ENCODE peak calls at places on chromosomes 3 and 15, in ten cellular contexts. C is transverse colon, E is T follicular helper cell, G is hepatic stellate cell, I is skeletal muscle cell, N is neural crest cell, T is NCI-H1092, H is HT-29, V is nucleus accumbens, U is heart right ventricle. J is an unnamed sample.

GRCh38 chr15:92909131-92909781 is 9.1 kb downstream of the CHD2 start:
- DNase-seq in V (no peak), H (no peak), I (no peak), E (no peak), C (no peak), T (no peak), N (no peak), G (peak), U (no peak), J (no peak)

GRCh38 chr15:48721061-48721810 is 75.7 kb upstream of the FBN1 start:
- DNase-seq in U (no peak), G (no peak), C (no peak), N (no peak), E (no peak), T (no peak), V (no peak), H (no peak), I (no peak), J (no peak)

GRCh38 chr3:177459397-177459796 is 262.1 kb upstream of the TBL1XR1 start:
- DNase-seq in I (peak), T (no peak), V (no peak), G (peak), N (no peak), H (no peak), E (no peak), C (no peak), U (no peak), J (no peak)

GRCh38 chr3:128579927-128580326 is 70.7 kb downstream of the RPN1 start:
- DNase-seq in N (no peak), C (no peak), V (no peak), G (no peak), E (no peak), T (no peak), H (no peak), I (no peak), U (no peak), J (no peak)

GRCh38 chr15:72591361-72591760 is 63.1 kb upstream of the GOLGA6B start:
- DNase-seq in U (no peak), G (peak), T (no peak), H (no peak), C (no peak), V (no peak), N (no peak), E (no peak), I (peak), J (no peak)

GRCh38 chr3:141385386-141386079 is 17.2 kb downstream of the ZBTB38 start:
- DNase-seq in H (no peak), I (no peak), N (no peak), T (no peak), E (no peak), C (no peak), V (no peak), G (no peak), U (no peak), J (no peak)

GRCh38 chr3:183328823-183329222 is 75.8 kb downstream of the B3GNT5 start:
- DNase-seq in C (no peak), E (no peak), G (no peak), H (no peak), V (no peak), T (no peak), N (no peak), I (no peak), U (no peak), J (no peak)

GRCh38 chr3:183275418-183275817 is 22.4 kb downstream of the B3GNT5 start:
- DNase-seq in E (no peak), U (no peak), N (no peak), V (no peak), C (no peak), T (no peak), G (no peak), H (peak), I (peak), J (no peak)

GRCh38 chr3:135927170-135927569 is 38.4 kb upstream of the PPP2R3A start:
- DNase-seq in H (no peak), I (no peak), C (no peak), G (no peak), T (no peak), V (no peak), U (no peak), N (no peak), E (no peak), J (no peak)

GRCh38 chr3:134333522-134334181 is 40.6 kb downstream of the AMOTL2 start:
- DNase-seq in N (no peak), V (no peak), G (peak), C (no peak), I (peak), U (no peak), H (no peak), E (no peak), T (no peak), J (no peak)

GRCh38 chr3:65238652-65239051 is 550.9 kb upstream of the ADAMTS9 start:
- DNase-seq in G (no peak), E (no peak), H (no peak), T (no peak), I (no peak), C (no peak), N (no peak), V (no peak), U (no peak), J (no peak)

GRCh38 chr3:181264491-181264890 is 275.0 kb upstream of the DNAJC19 start:
- DNase-seq in N (no peak), C (no peak), T (no peak), H (no peak), U (no peak), V (no peak), G (no peak), E (no peak), I (no peak), J (no peak)

GRCh38 chr3:18841422-18842343 is 306.6 kb upstream of the KCNH8 start:
- DNase-seq in E (no peak), V (no peak), G (no peak), I (peak), H (no peak), U (no peak), C (no peak), N (no peak), T (no peak), J (no peak)

GRCh38 chr3:60323651-60324050 is 927.6 kb downstream of the FHIT start:
- DNase-seq in E (no peak), T (no peak), U (no peak), N (no peak), I (no peak), G (no peak), V (no peak), H (no peak), C (no peak), J (no peak)

GRCh38 chr3:30554317-30554690 is 52.1 kb upstream of the TGFBR2 start:
- DNase-seq in U (no peak), N (no peak), G (no peak), T (no peak), E (no peak), H (no peak), I (no peak), C (no peak), V (no peak), J (no peak)

GRCh38 chr15:88627463-88627862 is 6.3 kb downstream of the AEN start:
- DNase-seq in T (no peak), H (no peak), U (no peak), N (no peak), C (peak), E (peak), V (no peak), G (no peak), I (no peak), J (peak)

GRCh38 chr3:126807795-126808194 is 103.8 kb downstream of the CHCHD6 start:
- DNase-seq in C (no peak), T (no peak), I (no peak), N (no peak), G (no peak), E (no peak), V (no peak), H (no peak), U (no peak), J (no peak)

GRCh38 chr3:120418866-120419490 is 31.8 kb downstream of the FSTL1 start:
- DNase-seq in V (peak), G (no peak), H (peak), U (peak), I (no peak), C (peak), E (no peak), T (peak), N (no peak), J (peak)

GRCh38 chr15:97841558-97841957 is 118.9 kb upstream of the ARRDC4 start:
- DNase-seq in U (no peak), H (no peak), G (no peak), N (no peak), I (no peak), E (no peak), V (no peak), C (no peak), T (no peak), J (no peak)

GRCh38 chr15:58056015-58056414 is 9.5 kb downstream of the ALDH1A2 start:
- DNase-seq in H (no peak), G (no peak), C (no peak), U (no peak), I (no peak), V (no peak), E (no peak), T (no peak), N (no peak), J (no peak)

GRCh38 chr3:107271787-107272387 is 105.4 kb upstream of the CCDC54 start:
- DNase-seq in I (peak), T (no peak), E (no peak), V (no peak), N (no peak), U (no peak), G (peak), C (no peak), H (peak), J (no peak)

GRCh38 chr3:141065258-141065657 is 14.1 kb downstream of the SPSB4 start:
- DNase-seq in U (no peak), T (no peak), H (no peak), I (no peak), N (no peak), C (no peak), V (no peak), E (no peak), G (no peak), J (no peak)

GRCh38 chr3:99484871-99485270 is 153.5 kb upstream of the COL8A1 start:
- DNase-seq in H (no peak), E (no peak), V (no peak), G (no peak), U (no peak), T (no peak), N (no peak), I (peak), C (no peak), J (no peak)

GRCh38 chr15:89026167-89026566 is 62.1 kb upstream of the ABHD2 start:
- DNase-seq in G (no peak), U (no peak), I (no peak), C (no peak), E (no peak), V (no peak), N (no peak), T (no peak), H (no peak), J (no peak)

GRCh38 chr15:77659350-77660321 is 26.9 kb upstream of the LINGO1 start:
- DNase-seq in G (peak), U (peak), H (peak), T (no peak), N (peak), V (no peak), I (no peak), C (peak), E (no peak), J (no peak)

GRCh38 chr3:70771426-70772147 is 459.1 kb upstream of the MDFIC2 start:
- DNase-seq in C (no peak), I (peak), U (no peak), T (no peak), H (no peak), E (no peak), G (no peak), V (no peak), N (no peak), J (no peak)

GRCh38 chr15:92277776-92278175 is 115.9 kb upstream of the ST8SIA2 start:
- DNase-seq in I (no peak), U (no peak), C (no peak), T (no peak), N (no peak), G (no peak), V (no peak), E (no peak), H (peak), J (no peak)

GRCh38 chr3:189808246-189809007 is 177.2 kb downstream of the TP63 start:
- DNase-seq in H (no peak), E (no peak), T (no peak), I (no peak), G (no peak), V (no peak), C (no peak), U (no peak), N (no peak), J (no peak)

GRCh38 chr3:52019352-52020080 is 23.8 kb upstream of the RPL29 start:
- DNase-seq in I (no peak), H (no peak), E (no peak), T (no peak), G (peak), V (no peak), N (no peak), C (no peak), U (peak), J (no peak)

GRCh38 chr15:65896231-65896630 is 26.9 kb downstream of the RAB11A start:
- DNase-seq in I (no peak), G (no peak), E (no peak), U (no peak), N (no peak), T (no peak), H (no peak), C (no peak), V (no peak), J (no peak)

GRCh38 chr3:13544293-13544831 is 4.6 kb upstream of the FBLN2 start:
- DNase-seq in H (no peak), V (no peak), I (no peak), C (no peak), T (no peak), G (peak), E (no peak), N (no peak), U (no peak), J (peak)

GRCh38 chr3:195911041-195911945 is 2.9 kb upstream of the TNK2 start:
- DNase-seq in I (no peak), G (no peak), H (no peak), U (no peak), V (no peak), N (no peak), C (no peak), E (no peak), T (no peak), J (no peak)

GRCh38 chr3:137020888-137021287 is 63.1 kb downstream of the IL20RB start:
- DNase-seq in H (no peak), E (no peak), V (no peak), I (no peak), G (no peak), T (no peak), N (no peak), U (no peak), C (no peak), J (no peak)

GRCh38 chr3:99668044-99668443 is 29.6 kb downstream of the COL8A1 start:
- DNase-seq in G (no peak), N (no peak), V (no peak), C (no peak), T (no peak), E (no peak), H (no peak), U (no peak), I (no peak), J (no peak)

GRCh38 chr3:178808748-178809147 is 262.9 kb downstream of the ZMAT3 start:
- DNase-seq in E (no peak), H (no peak), U (no peak), I (no peak), T (no peak), C (no peak), G (no peak), V (no peak), N (no peak), J (no peak)

GRCh38 chr3:171838218-171838720 is 4.9 kb upstream of the TMEM212 start:
- DNase-seq in C (peak), N (peak), H (no peak), V (peak), E (no peak), G (peak), I (peak), U (peak), T (no peak), J (no peak)

GRCh38 chr3:50551293-50552057 is 16.1 kb downstream of the C3orf18 start:
- DNase-seq in C (no peak), G (no peak), H (no peak), V (no peak), U (no peak), N (no peak), E (no peak), I (no peak), T (no peak), J (no peak)

GRCh38 chr15:50873935-50874353 is 34.5 kb upstream of the AP4E1 start:
- DNase-seq in U (no peak), C (no peak), H (no peak), E (no peak), V (no peak), I (no peak), N (no peak), G (no peak), T (no peak), J (no peak)